ENCODE peak calls at places on chromosomes 2 and 18, in eight cellular contexts. G is cardiac fibroblast, O is GM12864, X is AG09309, D is astrocyte of the spinal cord, A is endothelial cell of umbilical vein, S is glutamatergic neuron, B is neural progenitor cell. Q is an unnamed sample.

GRCh38 chr18:74353169-74353775 is 37.6 kb downstream of the C18orf63 start:
- DNase-seq in O (peak), B (peak), S (peak), X (peak), D (peak), G (peak), A (peak), Q (peak)

GRCh38 chr2:226676618-226677017 is 123.0 kb downstream of the IRS1 start:
- DNase-seq in X (no peak), O (no peak), S (no peak), B (no peak), A (no peak), G (no peak), D (no peak), Q (no peak)

GRCh38 chr2:88121678-88122077 is 6.2 kb downstream of the FABP1 start:
- DNase-seq in G (no peak), B (no peak), A (no peak), O (no peak), D (no peak), X (no peak), S (no peak), Q (no peak)

GRCh38 chr2:62150597-62151305 is 45.2 kb upstream of the B3GNT2 start:
- DNase-seq in O (no peak), G (peak), A (no peak), D (peak), X (no peak), B (no peak), S (no peak), Q (no peak)

GRCh38 chr2:238847841-238848565 is at the start of gene TWIST2:
- DNase-seq in X (peak), D (peak), A (peak), S (peak), O (no peak), G (peak), B (peak), Q (no peak)

GRCh38 chr18:35289293-35290069 is 548 bp downstream of the ZSCAN30 start:
- DNase-seq in A (no peak), X (no peak), O (peak), D (peak), S (no peak), G (peak), B (peak), Q (no peak)

GRCh38 chr2:10561636-10562035 is 113.5 kb upstream of the ODC1 start:
- DNase-seq in G (no peak), O (no peak), A (no peak), B (no peak), S (no peak), X (no peak), D (no peak), Q (no peak)

GRCh38 chr18:42182728-42183700 is 228.0 kb downstream of the PIK3C3 start:
- DNase-seq in G (no peak), X (no peak), S (no peak), O (no peak), D (peak), B (no peak), A (no peak), Q (no peak)

GRCh38 chr18:73577365-73577764 is 570.3 kb downstream of the FBXO15 start:
- DNase-seq in G (peak), B (no peak), S (no peak), A (no peak), X (peak), D (peak), O (no peak), Q (no peak)

GRCh38 chr2:204150695-204151240 is 214.2 kb downstream of the ICOS start:
- DNase-seq in D (no peak), X (no peak), O (no peak), G (no peak), A (no peak), S (peak), B (no peak), Q (no peak)

GRCh38 chr2:204144487-204144886 is 207.9 kb downstream of the ICOS start:
- DNase-seq in O (no peak), D (no peak), S (no peak), G (no peak), A (no peak), X (no peak), B (no peak), Q (no peak)

GRCh38 chr2:204140258-204140657 is 203.7 kb downstream of the ICOS start:
- DNase-seq in X (no peak), A (no peak), S (no peak), D (no peak), B (no peak), G (no peak), O (no peak), Q (no peak)

DNA sequence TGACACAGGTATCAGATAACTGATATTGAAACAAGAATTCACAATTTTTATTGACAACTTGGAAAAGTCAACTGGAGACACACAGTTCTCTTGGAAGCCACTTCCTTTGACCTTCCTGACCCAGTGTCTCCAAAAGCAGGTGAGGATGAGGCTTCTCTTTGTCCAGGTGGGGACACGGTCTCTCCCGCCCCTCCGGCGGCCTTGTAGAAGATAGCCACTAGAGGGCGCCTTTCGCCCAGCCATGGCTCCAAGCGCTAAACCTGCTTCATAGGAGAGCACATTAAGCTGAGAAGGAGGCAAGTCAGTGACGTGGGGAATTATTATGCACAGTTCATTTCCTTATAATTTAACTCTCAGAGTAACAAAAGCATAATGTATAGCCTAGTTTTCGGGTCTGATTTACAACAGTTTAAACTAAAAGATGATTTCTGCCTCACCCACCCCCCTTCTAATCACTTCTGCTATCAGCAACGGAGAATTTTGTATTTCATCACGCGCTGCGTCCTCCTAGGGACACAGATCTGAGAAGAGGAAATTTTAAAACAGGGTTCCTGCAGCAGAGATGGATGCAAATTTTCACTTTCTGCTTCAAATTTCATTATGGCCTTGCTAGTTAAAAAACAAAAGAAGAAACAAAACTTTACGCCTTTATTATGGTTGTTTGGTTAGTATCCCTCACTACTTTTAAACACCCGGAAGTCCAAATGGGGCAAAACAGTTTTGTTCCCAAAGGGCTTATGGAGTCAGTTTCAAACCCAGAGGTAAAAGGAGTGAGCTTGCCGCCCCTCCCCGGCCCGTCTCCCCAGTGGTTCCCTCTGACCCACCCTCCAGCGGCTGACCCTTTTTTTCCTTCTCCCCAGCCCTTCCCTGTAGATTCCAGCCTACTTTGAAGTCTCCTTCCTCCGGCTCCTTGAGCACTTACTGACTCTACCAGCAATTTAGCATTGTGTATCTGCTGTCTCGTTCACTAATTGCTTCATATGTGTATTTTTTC is 208.9 kb downstream of the ICOS start:
- DNase-seq in G (peak), A (peak), X (peak), S (peak), O (peak), B (peak), D (peak), Q (peak)
- TF ChIP-seq CTCF in G (peak), A (peak), X (peak), S (peak), O (peak), B (peak), D (peak), Q (peak)

GRCh38 chr18:43661570-43661969 is 384.3 kb upstream of the SYT4 start:
- DNase-seq in A (peak), X (peak), O (peak), B (peak), S (no peak), D (peak), G (peak), Q (peak)
- TF ChIP-seq CTCF in A (peak), X (peak), O (peak), B (peak), S (no peak), D (peak), G (peak), Q (peak)

GRCh38 chr2:134693359-134694330 is 25.2 kb downstream of the TMEM163 start:
- DNase-seq in X (no peak), A (no peak), S (no peak), O (no peak), B (no peak), D (no peak), G (no peak), Q (no peak)

GRCh38 chr2:134694411-134694810 is 24.4 kb downstream of the TMEM163 start:
- DNase-seq in B (no peak), G (no peak), O (no peak), D (no peak), X (no peak), A (no peak), S (no peak), Q (no peak)

GRCh38 chr2:134689303-134689702 is 29.5 kb downstream of the TMEM163 start:
- DNase-seq in X (no peak), G (no peak), S (no peak), O (no peak), A (no peak), D (no peak), B (no peak), Q (no peak)

GRCh38 chr2:134690629-134691215 is 28.1 kb downstream of the TMEM163 start:
- DNase-seq in A (no peak), O (no peak), X (no peak), G (no peak), D (no peak), B (no peak), S (no peak), Q (no peak)

GRCh38 chr2:134692461-134692860 is 26.3 kb downstream of the TMEM163 start:
- DNase-seq in G (no peak), D (no peak), X (no peak), S (no peak), B (no peak), A (no peak), O (no peak), Q (peak)
- TF ChIP-seq CTCF in G (no peak), D (no peak), X (no peak), S (no peak), B (no peak), A (no peak), O (peak), Q (peak)

GRCh38 chr2:126942427-126943203 is 43.9 kb downstream of the TEX51 start:
- DNase-seq in D (no peak), S (no peak), O (no peak), B (no peak), A (no peak), G (no peak), X (no peak), Q (no peak)
- TF ChIP-seq CTCF in D (no peak), S (no peak), O (no peak), B (no peak), A (no peak), G (no peak), X (no peak), Q (no peak)